ENCODE peak calls at places on chromosomes 5 and 9, in five cellular contexts. H is mesendoderm, T is cardiac muscle cell, I is upper lobe of left lung, G is WERI-Rb-1. J is an unnamed sample.

GRCh38 chr5:173789031-173789920 is 98.9 kb upstream of the CPEB4 start:
- DNase-seq in H (no peak), T (peak; percentile 73), I (no peak), G (no peak), J (no peak)

GRCh38 chr5:116527587-116527986 is 47.0 kb downstream of the SEMA6A start:
- DNase-seq in H (no peak), T (no peak), I (no peak), G (no peak), J (no peak)

GRCh38 chr9:96654450-96655197 is 493 bp downstream of the PRXL2C start:
- DNase-seq in H (peak; percentile 94), T (peak; percentile 93), I (peak; percentile 96), G (peak; percentile 79), J (peak; percentile 72)

GRCh38 chr5:60835554-60835953 is 8.5 kb downstream of the ELOVL7 start:
- DNase-seq in H (no peak), T (peak; percentile 27), I (no peak), G (no peak), J (no peak)

GRCh38 chr5:81626524-81626923 is 124.4 kb downstream of the SSBP2 start:
- DNase-seq in H (no peak), T (peak; percentile 73), I (no peak), G (no peak), J (no peak)

GRCh38 chr9:127248241-127248640 is 16.3 kb upstream of the GARNL3 start:
- DNase-seq in H (peak; percentile 14), T (no peak), I (no peak), G (no peak), J (no peak)

GRCh38 chr5:115179068-115179958 is 9.6 kb upstream of the TRIM36 start:
- DNase-seq in H (peak; percentile 45), T (no peak), I (peak; percentile 88), G (no peak), J (no peak)

GRCh38 chr9:81317939-81318338 is 371.4 kb downstream of the TLE1 start:
- DNase-seq in H (no peak), T (no peak), I (no peak), G (peak; percentile 10), J (no peak)

GRCh38 chr9:34685591-34685990 is 5.5 kb downstream of the CCL19 start:
- DNase-seq in H (no peak), T (no peak), I (no peak), G (no peak), J (no peak)

GRCh38 chr5:590343-590742 is 21.8 kb upstream of the CEP72 start:
- DNase-seq in H (no peak), T (no peak), I (no peak), G (no peak), J (no peak)

GRCh38 chr5:33362915-33363314 is 77.8 kb upstream of the TARS1 start:
- DNase-seq in H (peak; percentile 57), T (peak; percentile 90), I (no peak), G (no peak), J (no peak)

GRCh38 chr5:33361781-33362180 is 79.0 kb upstream of the TARS1 start:
- DNase-seq in H (no peak), T (peak; percentile 45), I (no peak), G (no peak), J (no peak)

GRCh38 chr5:33367396-33367795 is 73.4 kb upstream of the TARS1 start:
- DNase-seq in H (no peak), T (no peak), I (no peak), G (no peak), J (no peak)

GRCh38 chr5:33363537-33363936 is 77.2 kb upstream of the TARS1 start:
- DNase-seq in H (no peak), T (no peak), I (no peak), G (no peak), J (no peak)

GRCh38 chr5:33364406-33364805 is 76.4 kb upstream of the TARS1 start:
- DNase-seq in H (no peak), T (no peak), I (no peak), G (no peak), J (no peak)
- H3K27ac ChIP-seq in H (no peak overlapping the region), T (no peak overlapping the region), I (peak overlapping the region; percentile 39), G (no peak overlapping the region), J (no peak overlapping the region)

GRCh38 chr5:74627511-74628120 is 12.9 kb downstream of the ENC1 start:
- DNase-seq in H (no peak), T (no peak), I (no peak), G (no peak), J (no peak)

GRCh38 chr5:74629326-74629725 is 11.2 kb downstream of the ENC1 start:
- DNase-seq in H (no peak), T (no peak), I (no peak), G (no peak), J (no peak)

GRCh38 chr5:74632947-74633356 is 7.6 kb downstream of the ENC1 start:
- DNase-seq in H (peak; percentile 28), T (peak; percentile 66), I (no peak), G (no peak), J (no peak)

GRCh38 chr5:74631088-74631960 is 9.2 kb downstream of the ENC1 start:
- DNase-seq in H (peak; percentile 95), T (peak; percentile 90), I (no peak), G (no peak), J (peak; percentile 39)

GRCh38 chr5:74630387-74631087 is 10.0 kb downstream of the ENC1 start:
- DNase-seq in H (peak; percentile 56), T (peak; percentile 81), I (no peak), G (no peak), J (no peak)
- H3K27ac ChIP-seq in H (peak overlapping the region; percentile 69), T (peak overlapping the region; percentile 49), I (peak overlapping the region; percentile 65), G (peak overlapping the region; percentile 28), J (no peak overlapping the region)

GRCh38 chr5:176836811-176837706 is 26.7 kb downstream of the UNC5A start:
- DNase-seq in H (no peak), T (no peak), I (no peak), G (no peak), J (no peak)

GRCh38 chr5:176833286-176833685 is 22.9 kb downstream of the UNC5A start:
- DNase-seq in H (no peak), T (no peak), I (no peak), G (no peak), J (no peak)

GRCh38 chr5:176832162-176832561 is 21.8 kb downstream of the UNC5A start:
- DNase-seq in H (no peak), T (no peak), I (no peak), G (no peak), J (no peak)

GRCh38 chr5:176835918-176836317 is 25.6 kb downstream of the UNC5A start:
- DNase-seq in H (no peak), T (no peak), I (no peak), G (no peak), J (no peak)

GRCh38 chr5:176837707-176838115 is 27.4 kb downstream of the UNC5A start:
- DNase-seq in H (peak; percentile 92), T (peak; percentile 94), I (peak; percentile 89), G (no peak), J (peak; percentile 63)
- H3K27ac ChIP-seq in H (no peak overlapping the region), T (no peak overlapping the region), I (no peak overlapping the region), G (no peak overlapping the region), J (no peak overlapping the region)

DNA sequence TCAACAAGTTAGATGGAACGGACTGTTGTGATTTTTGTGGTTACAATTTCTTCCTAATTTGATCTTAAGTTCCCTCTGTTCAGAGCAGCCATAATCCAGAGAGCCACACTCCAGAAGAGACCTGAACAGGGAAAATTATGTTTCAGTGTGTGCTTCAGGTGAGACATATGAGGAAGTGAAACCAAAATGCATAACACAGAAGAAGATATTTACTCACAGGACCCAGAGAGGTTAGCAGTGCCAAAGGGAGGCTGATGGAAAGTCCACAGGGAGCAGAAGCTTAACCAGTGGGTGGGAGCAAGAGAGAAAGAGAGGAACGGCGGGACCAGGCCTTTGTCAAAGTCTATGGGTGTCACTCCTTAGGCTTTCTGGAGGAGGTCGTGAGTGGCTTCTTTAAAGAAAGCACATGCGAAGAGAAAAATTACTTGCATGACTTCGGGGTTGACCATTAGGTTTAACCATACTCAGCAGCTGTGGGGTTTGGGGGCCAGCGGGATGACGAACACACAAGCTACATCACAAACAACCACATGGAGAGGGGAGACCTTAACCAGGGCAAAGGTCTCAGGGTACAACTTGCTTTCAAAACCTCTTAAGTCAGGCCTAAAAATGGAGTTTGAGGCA is 141.4 kb downstream of the MED10 start:
- DNase-seq in H (no peak), T (no peak), I (no peak), G (no peak), J (no peak)
- H3K27ac ChIP-seq in H (no peak overlapping the region), T (no peak overlapping the region), I (no peak overlapping the region), G (no peak overlapping the region), J (no peak overlapping the region)

DNA sequence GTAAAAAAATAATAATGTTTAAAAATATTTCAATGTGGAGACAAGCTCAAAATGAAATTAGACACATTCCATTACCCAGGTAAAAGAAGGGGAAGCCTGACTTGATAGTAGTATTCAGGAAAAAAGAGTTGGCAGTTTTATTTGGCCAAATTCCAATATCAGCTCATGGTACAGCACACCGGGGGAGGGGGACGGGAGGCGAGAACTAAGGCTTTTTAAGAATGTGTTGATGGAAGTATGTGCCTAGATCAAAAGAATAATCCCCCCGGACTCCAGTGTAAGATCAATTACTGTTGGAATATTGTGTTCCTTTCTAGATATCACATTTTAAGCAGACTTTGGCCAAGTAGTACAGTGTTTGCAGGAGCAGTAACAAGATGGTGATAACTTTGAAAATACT is 98.4 kb upstream of the ERBIN start:
- DNase-seq in H (no peak), T (no peak), I (no peak), G (no peak), J (no peak)
- H3K27ac ChIP-seq in H (no peak overlapping the region), T (no peak overlapping the region), I (no peak overlapping the region), G (no peak overlapping the region), J (no peak overlapping the region)

DNA sequence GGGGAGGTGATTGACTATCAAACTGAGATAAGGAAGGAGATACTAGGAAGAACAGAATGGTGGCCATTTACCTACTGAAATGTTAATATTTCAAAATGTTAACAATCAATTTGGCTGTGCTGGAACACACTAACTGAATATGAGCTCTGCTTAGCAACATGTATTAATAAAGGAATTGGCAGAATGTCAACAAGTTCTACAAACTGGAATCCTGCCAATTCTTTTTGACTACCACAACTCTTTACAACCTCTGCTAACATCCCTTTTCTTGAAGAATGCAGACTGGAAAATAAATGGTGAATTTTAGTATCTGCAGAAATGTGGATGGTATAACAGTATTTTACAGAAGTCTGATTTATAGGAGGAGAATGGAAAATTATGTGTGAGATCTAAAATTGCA is 446.4 kb downstream of the ISL1 start:
- DNase-seq in H (no peak), T (no peak), I (no peak), G (no peak), J (no peak)
- H3K27ac ChIP-seq in H (no peak overlapping the region), T (no peak overlapping the region), I (no peak overlapping the region), G (no peak overlapping the region), J (no peak overlapping the region)

GRCh38 chr5:159961176-159961689 is 45.0 kb downstream of the ADRA1B start:
- DNase-seq in H (no peak), T (no peak), I (no peak), G (no peak), J (no peak)
- H3K27ac ChIP-seq in H (no peak overlapping the region), T (no peak overlapping the region), I (no peak overlapping the region), G (no peak overlapping the region), J (no peak overlapping the region)

GRCh38 chr9:121912812-121913627 is 180.1 kb downstream of the TTLL11 start:
- DNase-seq in H (no peak), T (no peak), I (no peak), G (no peak), J (no peak)
- H3K27ac ChIP-seq in H (no peak overlapping the region), T (no peak overlapping the region), I (no peak overlapping the region), G (peak overlapping the region; percentile 46), J (no peak overlapping the region)

J was measured in CD4-positive, CD25-positive, alpha-beta regulatory T cell.